ENCODE peak calls at places on chromosomes 3 and 15, in nine cellular contexts. S is NCI-H2227 treated with DMSO at 0.1 percent for 48 hours; A is AG20443; N is sciatic nerve; X is psoas muscle; E is GM18507; C is stimulated activated CD8-positive, alpha-beta memory T cell treated with anti-CD3 and anti-CD28 coated beads, Interleukin-2, amount 100 ng/mL, for 1 hour; Q is GM03348; L is Calu3. W is an unnamed sample.

GRCh38 chr15:68262514-68263356 is 14.8 kb upstream of the FEM1B start:
- DNase-seq in Q (no peak), L (no peak), S (no peak), A (no peak), X (no peak), E (no peak), C (no peak), N (no peak), W (no peak)

GRCh38 chr3:24640330-24640877 is 145.8 kb upstream of the THRB start:
- DNase-seq in Q (peak), C (no peak), X (no peak), E (no peak), L (peak), A (peak), N (no peak), S (no peak), W (peak)

GRCh38 chr3:150077581-150078247 is 107.0 kb upstream of the PFN2 start:
- DNase-seq in E (no peak), N (no peak), C (no peak), A (no peak), X (no peak), Q (no peak), S (no peak), L (no peak), W (no peak)

GRCh38 chr3:97245201-97245910 is 431.0 kb downstream of the EPHA6 start:
- DNase-seq in C (no peak), X (no peak), L (no peak), S (no peak), E (no peak), A (no peak), N (no peak), Q (no peak), W (no peak)

GRCh38 chr3:43497905-43498365 is 123.9 kb downstream of the ANO10 start:
- DNase-seq in C (no peak), N (no peak), X (no peak), L (no peak), A (no peak), Q (no peak), S (no peak), E (no peak), W (peak)

GRCh38 chr3:179438836-179439235 is 12.4 kb downstream of the GNB4 start:
- DNase-seq in L (no peak), A (no peak), X (no peak), C (no peak), Q (no peak), N (no peak), E (no peak), S (peak), W (no peak)

GRCh38 chr3:8539419-8539818 is 37.8 kb downstream of the LMCD1 start:
- DNase-seq in E (no peak), N (no peak), Q (peak), S (no peak), X (no peak), A (no peak), L (no peak), C (no peak), W (no peak)

GRCh38 chr3:18098960-18099587 is 326.1 kb downstream of the SATB1 start:
- DNase-seq in A (peak), C (no peak), L (peak), E (no peak), N (no peak), X (no peak), Q (peak), S (no peak), W (peak)

GRCh38 chr3:48400824-48401433 is 28.9 kb downstream of the FBXW12 start:
- DNase-seq in S (peak), C (peak), Q (peak), L (peak), A (peak), E (peak), X (peak), N (peak), W (peak)

GRCh38 chr3:190003730-190004129 is 117.0 kb downstream of the P3H2 start:
- DNase-seq in A (peak), C (no peak), N (no peak), S (no peak), L (peak), X (no peak), Q (peak), E (no peak), W (no peak)

GRCh38 chr3:69250014-69250413 is 127.6 kb upstream of the LMOD3 start:
- DNase-seq in N (no peak), L (peak), Q (no peak), E (no peak), S (no peak), X (no peak), A (no peak), C (no peak), W (no peak)

GRCh38 chr3:135329479-135329878 is 534.4 kb downstream of the EPHB1 start:
- DNase-seq in E (no peak), N (no peak), Q (no peak), L (no peak), A (no peak), X (no peak), S (no peak), C (no peak), W (no peak)

GRCh38 chr15:63939531-63940130 is 105.9 kb upstream of the HERC1 start:
- DNase-seq in Q (peak), X (peak), E (no peak), L (no peak), N (no peak), C (no peak), S (no peak), A (peak), W (no peak)

GRCh38 chr3:17466028-17466427 is 276.4 kb downstream of the TBC1D5 start:
- DNase-seq in S (no peak), A (no peak), C (no peak), L (no peak), X (no peak), E (no peak), N (no peak), Q (no peak), W (no peak)

GRCh38 chr15:21270474-21270873 is 169.8 kb downstream of the POTEB3 start:
- DNase-seq in Q (no peak), E (no peak), C (no peak), X (no peak), L (no peak), S (no peak), N (no peak), A (no peak), W (no peak)

GRCh38 chr15:20340931-20341661 is 200.5 kb downstream of the GOLGA6L6 start:
- DNase-seq in X (peak), A (peak), N (peak), S (no peak), L (no peak), C (no peak), Q (peak), E (no peak), W (no peak)

GRCh38 chr15:69734699-69735098 is 282.1 kb downstream of the RPLP1 start:
- DNase-seq in E (no peak), A (peak), N (no peak), S (no peak), C (no peak), L (no peak), Q (peak), X (no peak), W (no peak)

GRCh38 chr3:58047806-58048205 is 39.6 kb downstream of the FLNB start:
- DNase-seq in C (no peak), E (no peak), Q (peak), A (peak), L (no peak), S (no peak), X (no peak), N (no peak), W (no peak)

GRCh38 chr15:39144051-39144450 is 436.8 kb upstream of the THBS1 start:
- DNase-seq in X (no peak), E (no peak), N (no peak), A (no peak), Q (no peak), L (no peak), C (no peak), S (no peak), W (no peak)

GRCh38 chr3:9916734-9917680 is at the start of gene IL17RC:
- DNase-seq in A (peak), N (peak), X (peak), E (no peak), S (peak), C (no peak), Q (peak), L (peak), W (peak)

GRCh38 chr15:28885289-28885629 is 515 bp upstream of the APBA2 start:
- DNase-seq in Q (no peak), A (no peak), L (no peak), E (no peak), N (no peak), C (peak), X (no peak), S (no peak), W (no peak)

GRCh38 chr3:36700537-36701248 is 63.7 kb downstream of the DCLK3 start:
- DNase-seq in L (peak), X (peak), S (peak), C (no peak), A (peak), Q (peak), E (peak), N (peak), W (peak)

GRCh38 chr15:59260090-59260489 is 53.4 kb downstream of the LDHAL6B start:
- DNase-seq in X (no peak), E (no peak), L (no peak), C (no peak), N (no peak), S (peak), Q (no peak), A (no peak), W (no peak)

GRCh38 chr3:195766671-195767070 is 45.1 kb downstream of the MUC4 start:
- DNase-seq in S (no peak), L (no peak), C (no peak), N (no peak), X (no peak), Q (no peak), A (no peak), E (no peak), W (no peak)

GRCh38 chr15:49877871-49878511 is 241.0 kb downstream of the ATP8B4 start:
- DNase-seq in N (no peak), A (peak), L (no peak), X (no peak), Q (peak), E (no peak), C (no peak), S (no peak), W (no peak)

W was measured in SW480.